ENCODE peak calls at places on chromosomes 12 and 14, in five cellular contexts. Z is mucosa of descending colon, H is left lung, Q is A549, Y is adrenal gland. I is an unnamed sample. For H3K4me1, the result is how much of the 10 kb centered on the place peaks cover.

GRCh38 chr14:60862283-60862682 is 118.6 kb downstream of the TRMT5 start:
- DNase-seq in Z (no peak), Q (no peak), H (peak), Y (peak), I (no peak)

GRCh38 chr14:90277581-90278198 is 21.3 kb downstream of the PSMC1 start:
- DNase-seq in Z (no peak), H (no peak), Q (no peak), Y (no peak), I (no peak)

GRCh38 chr12:31896514-31897039 is 62.6 kb upstream of the RESF1 start:
- DNase-seq in Z (no peak), Q (no peak), Y (peak), H (peak), I (no peak)

GRCh38 chr14:33414041-33414440 is 475.4 kb downstream of the NPAS3 start:
- DNase-seq in H (no peak), Z (no peak), Q (no peak), Y (no peak), I (no peak)

GRCh38 chr14:106318700-106319099 is 792.3 kb downstream of the TMEM121 start:
- DNase-seq in Y (peak), Z (no peak), Q (no peak), H (no peak), I (no peak)

GRCh38 chr12:75900781-75901254 is 130.8 kb downstream of the PHLDA1 start:
- DNase-seq in H (no peak), Q (no peak), Z (no peak), Y (no peak), I (no peak)

GRCh38 chr14:64549805-64550538 is at the start of gene PPP1R36:
- DNase-seq in Z (peak), H (no peak), Y (no peak), Q (no peak), I (peak)

GRCh38 chr12:48165089-48166031 is 8.0 kb upstream of the ASB8 start:
- DNase-seq in Z (no peak), Q (peak), H (no peak), Y (peak), I (no peak)

GRCh38 chr12:48973992-48974673 is 2.6 kb upstream of the WNT10B start:
- DNase-seq in Y (peak), Z (peak), Q (no peak), H (no peak), I (peak)

GRCh38 chr14:79568566-79568965 is 642.7 kb downstream of the DIO2 start:
- DNase-seq in H (no peak), Q (no peak), Z (no peak), Y (no peak), I (no peak)

GRCh38 chr14:100149789-100150611 is 9.4 kb downstream of the DEGS2 start:
- DNase-seq in H (no peak), Y (no peak), Z (peak), Q (no peak), I (peak)

GRCh38 chr14:100150932-100151587 is 8.4 kb downstream of the DEGS2 start:
- DNase-seq in Y (no peak), Q (no peak), H (no peak), Z (no peak), I (no peak)

GRCh38 chr14:100147181-100147631 is 12.2 kb downstream of the DEGS2 start:
- DNase-seq in Y (no peak), H (no peak), Q (no peak), Z (peak), I (no peak)

GRCh38 chr14:100147691-100148464 is 11.6 kb downstream of the DEGS2 start:
- DNase-seq in H (no peak), Z (peak), Q (no peak), Y (no peak), I (no peak)

GRCh38 chr14:100148837-100149731 is 10.4 kb downstream of the DEGS2 start:
- DNase-seq in H (no peak), Y (no peak), Z (peak), Q (no peak), I (peak)
- H3K4me1 ChIP-seq in H (under half), Y (under half), Z (half or more), Q (under half), I (under half)

DNA sequence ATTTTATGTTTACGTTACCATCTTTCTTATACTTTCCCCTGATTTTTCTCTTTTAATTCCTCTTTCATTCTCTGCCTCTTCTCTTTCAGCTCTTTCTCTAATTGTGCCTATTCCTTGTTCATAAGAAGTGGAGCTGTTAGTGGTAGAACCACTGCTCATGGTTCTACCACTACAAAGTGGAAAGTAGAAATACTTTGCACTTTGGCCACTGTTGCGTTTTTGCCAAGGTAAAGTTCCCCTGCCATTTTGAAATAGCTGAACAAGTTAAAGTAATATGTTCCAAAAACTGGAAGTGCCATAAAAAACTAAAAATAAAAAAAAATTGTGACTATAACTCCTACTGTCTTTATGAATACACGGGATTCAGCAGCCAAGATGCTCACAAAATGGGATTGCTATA is 130.6 kb downstream of the MON2 start:
- DNase-seq in H (no peak), Q (no peak), Z (no peak), Y (no peak), I (no peak)
- H3K4me1 ChIP-seq in H (under half), Q (under half), Z (under half), Y (under half), I (under half)

GRCh38 chr12:39329876-39330275 is 113.0 kb downstream of the KIF21A start:
- DNase-seq in H (no peak), Z (no peak), Q (no peak), Y (no peak), I (no peak)
- H3K4me1 ChIP-seq in H (under half), Z (under half), Q (under half), Y (under half), I (under half)

DNA sequence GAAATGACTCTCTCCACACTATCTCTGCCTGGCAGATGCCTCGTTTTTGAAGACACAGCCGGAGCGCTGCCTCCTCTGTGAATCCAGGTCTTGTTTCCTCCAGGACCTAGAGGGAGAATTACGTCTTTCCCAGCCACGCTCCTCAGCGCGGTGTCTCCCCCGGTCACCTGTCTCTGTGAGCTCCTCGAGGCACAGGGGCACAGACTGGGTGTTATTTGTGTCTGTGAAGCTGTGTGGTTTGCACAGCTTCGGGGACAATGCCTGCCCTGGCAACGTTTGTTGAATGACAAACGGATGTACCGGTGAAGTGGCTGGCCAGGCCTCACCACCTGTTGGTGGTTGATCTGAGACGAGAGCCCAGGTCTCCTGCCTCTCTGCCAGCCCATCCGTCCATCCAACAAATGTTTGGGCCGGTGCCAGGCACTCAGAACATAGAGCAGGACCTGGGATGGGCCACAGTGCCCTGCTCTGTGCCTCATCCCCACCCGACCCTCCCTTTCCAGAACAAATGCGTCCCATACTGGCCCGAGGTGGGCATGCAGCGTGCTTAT is 6.1 kb downstream of the PTPN6 start:
- DNase-seq in Y (peak), H (no peak), Z (no peak), Q (no peak), I (no peak)
- H3K4me1 ChIP-seq in Y (half or more), H (under half), Z (under half), Q (under half), I (under half)

DNA sequence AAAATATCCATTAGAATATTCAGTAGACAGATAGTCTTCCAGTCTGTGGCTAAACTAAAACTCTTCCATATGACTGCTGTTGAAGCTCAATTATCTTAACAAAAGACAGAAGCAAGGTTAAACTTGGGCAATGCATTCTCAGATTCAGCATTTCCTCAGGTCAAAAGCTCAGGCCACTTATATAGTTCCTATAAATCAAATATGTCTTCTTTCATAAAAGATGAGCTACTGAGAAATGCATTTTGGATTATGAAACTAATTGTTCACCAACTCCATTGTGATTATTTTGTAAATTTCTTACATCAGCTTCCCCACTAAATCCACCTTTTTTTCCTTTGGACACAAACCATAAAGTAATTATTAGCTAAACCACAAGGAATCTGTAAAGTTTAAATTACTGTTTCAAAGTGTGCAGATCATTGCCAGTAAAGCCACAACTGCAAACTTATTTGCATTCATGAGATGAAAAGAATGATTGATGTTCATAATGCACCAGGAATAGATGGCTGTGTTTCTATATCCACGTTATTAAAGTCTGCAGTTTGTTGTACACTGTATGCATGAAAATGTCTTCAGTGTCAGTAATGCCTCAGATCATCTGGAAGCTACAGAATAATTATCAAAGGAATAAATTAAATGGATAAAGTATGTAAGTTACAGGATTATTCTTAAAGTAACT is 224.3 kb downstream of the FBXL14 start:
- DNase-seq in Y (no peak), Z (no peak), H (no peak), Q (no peak), I (no peak)
- H3K4me1 ChIP-seq in Y (under half), Z (under half), H (under half), Q (under half), I (under half)

GRCh38 chr12:116380066-116380465 is 102.6 kb upstream of the MED13L start:
- DNase-seq in Y (no peak), Z (no peak), Q (no peak), H (no peak), I (no peak)
- H3K4me1 ChIP-seq in Y (under half), Z (under half), Q (half or more), H (under half), I (under half)

DNA sequence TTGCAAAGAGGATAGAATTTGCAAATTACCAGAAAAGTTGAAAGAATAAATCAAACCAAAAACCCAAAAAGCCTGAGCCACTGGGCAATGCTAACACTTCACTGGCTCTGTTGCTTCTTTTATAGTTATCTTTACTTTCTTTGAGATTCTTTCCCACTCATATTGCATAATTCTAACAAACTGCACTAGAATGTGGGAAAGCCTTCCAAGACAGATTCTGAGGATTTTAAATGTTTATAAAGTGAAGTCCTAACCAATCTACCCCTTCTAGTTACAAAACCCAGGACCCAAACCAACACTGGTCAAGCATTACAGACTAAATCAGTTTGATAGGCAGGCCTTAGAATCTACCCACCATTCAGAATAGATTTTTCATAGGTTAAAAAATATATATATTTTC is 150.9 kb downstream of the MED13L start:
- DNase-seq in Y (no peak), Q (no peak), Z (no peak), H (no peak), I (no peak)
- H3K4me1 ChIP-seq in Y (half or more), Q (half or more), Z (under half), H (under half), I (under half)

DNA sequence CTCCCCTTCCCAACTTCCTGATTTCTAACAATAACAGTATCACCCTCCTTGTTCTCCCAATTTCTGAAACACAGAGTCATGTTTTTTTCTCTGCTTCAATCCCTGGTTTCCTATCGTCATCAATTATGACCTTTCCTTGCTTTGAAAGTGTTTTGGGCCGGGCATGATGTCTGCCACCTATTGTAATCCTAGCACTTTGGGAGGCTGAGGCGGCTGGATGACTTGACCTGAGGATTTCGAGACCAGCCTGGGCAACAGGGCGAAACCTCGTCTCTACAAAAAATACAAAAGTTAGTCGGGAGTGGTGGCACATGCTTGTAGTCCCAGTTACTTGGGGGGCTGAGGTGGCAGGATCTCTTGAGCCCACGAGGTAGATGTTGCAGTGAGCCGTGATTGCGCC is 12.6 kb upstream of the GPR162 start:
- DNase-seq in Y (no peak), Z (no peak), H (no peak), Q (no peak), I (no peak)
- H3K4me1 ChIP-seq in Y (under half), Z (under half), H (under half), Q (under half), I (under half)

I was measured in pancreas.